ENCODE peak calls at places on chromosome 5, in seven cellular contexts. One of them, this sample, is unnamed.

GRCh38 chr5:154712518-154713437 is 42.4 kb upstream of the LARP1 start:
- DNase-seq in body of pancreas: peak
- DNase-seq in adrenal gland: no peak
- DNase-seq in HepG2: no peak
- DNase-seq in stomach: peak
- DNase-seq in HCT116: peak
- DNase-seq in erythroblast: no peak
- DNase-seq in this sample: no peak

GRCh38 chr5:102722930-102723329 is 32.2 kb upstream of the PAM start:
- DNase-seq in adrenal gland: no peak
- DNase-seq in HepG2: no peak
- DNase-seq in body of pancreas: no peak
- DNase-seq in stomach: no peak
- DNase-seq in HCT116: no peak
- DNase-seq in erythroblast: no peak
- DNase-seq in this sample: no peak

GRCh38 chr5:116944171-116944570 is 369.5 kb upstream of the SEMA6A start:
- DNase-seq in HepG2: peak
- DNase-seq in adrenal gland: no peak
- DNase-seq in HCT116: no peak
- DNase-seq in body of pancreas: no peak
- DNase-seq in erythroblast: no peak
- DNase-seq in stomach: no peak
- DNase-seq in this sample: no peak

GRCh38 chr5:137735531-137736284 is at the start of gene KLHL3:
- DNase-seq in HepG2: peak
- DNase-seq in HCT116: no peak
- DNase-seq in adrenal gland: peak
- DNase-seq in stomach: peak
- DNase-seq in body of pancreas: peak
- DNase-seq in erythroblast: no peak
- DNase-seq in this sample: peak

GRCh38 chr5:756865-757345 is 27.6 kb downstream of the ZDHHC11B start:
- DNase-seq in stomach: peak
- DNase-seq in erythroblast: no peak
- DNase-seq in HCT116: no peak
- DNase-seq in body of pancreas: no peak
- DNase-seq in HepG2: peak
- DNase-seq in adrenal gland: no peak
- DNase-seq in this sample: peak

GRCh38 chr5:179044765-179045164 is 15.4 kb upstream of the ZNF354C start:
- DNase-seq in adrenal gland: no peak
- DNase-seq in erythroblast: no peak
- DNase-seq in stomach: no peak
- DNase-seq in body of pancreas: no peak
- DNase-seq in HepG2: no peak
- DNase-seq in HCT116: no peak
- DNase-seq in this sample: no peak

GRCh38 chr5:62691946-62692345 is 113.3 kb downstream of the LRRC70 start:
- DNase-seq in body of pancreas: no peak
- DNase-seq in adrenal gland: no peak
- DNase-seq in stomach: no peak
- DNase-seq in erythroblast: no peak
- DNase-seq in HCT116: no peak
- DNase-seq in HepG2: no peak
- DNase-seq in this sample: no peak

GRCh38 chr5:146461319-146461718 is 14.2 kb downstream of the TCERG1 start:
- DNase-seq in adrenal gland: no peak
- DNase-seq in HCT116: no peak
- DNase-seq in HepG2: no peak
- DNase-seq in stomach: no peak
- DNase-seq in body of pancreas: no peak
- DNase-seq in erythroblast: no peak
- DNase-seq in this sample: no peak

GRCh38 chr5:176676361-176676824 is 29.1 kb downstream of the TSPAN17 start:
- DNase-seq in HCT116: peak
- DNase-seq in body of pancreas: peak
- DNase-seq in adrenal gland: no peak
- DNase-seq in stomach: no peak
- DNase-seq in erythroblast: no peak
- DNase-seq in HepG2: peak
- DNase-seq in this sample: peak

GRCh38 chr5:100641833-100642232 is 106.7 kb downstream of the FAM174A start:
- DNase-seq in erythroblast: no peak
- DNase-seq in adrenal gland: no peak
- DNase-seq in HCT116: no peak
- DNase-seq in body of pancreas: no peak
- DNase-seq in HepG2: no peak
- DNase-seq in stomach: no peak
- DNase-seq in this sample: no peak

GRCh38 chr5:42912184-42912766 is 100.6 kb upstream of the SELENOP start:
- DNase-seq in HepG2: peak
- DNase-seq in body of pancreas: no peak
- DNase-seq in adrenal gland: peak
- DNase-seq in stomach: no peak
- DNase-seq in HCT116: peak
- DNase-seq in erythroblast: peak
- DNase-seq in this sample: peak

GRCh38 chr5:136042665-136043121 is 13.9 kb downstream of the TGFBI start:
- DNase-seq in body of pancreas: no peak
- DNase-seq in erythroblast: no peak
- DNase-seq in HepG2: peak
- DNase-seq in stomach: no peak
- DNase-seq in HCT116: no peak
- DNase-seq in adrenal gland: no peak
- DNase-seq in this sample: no peak

GRCh38 chr5:2914022-2914661 is 162.7 kb upstream of the IRX2 start:
- DNase-seq in erythroblast: no peak
- DNase-seq in HepG2: no peak
- DNase-seq in adrenal gland: no peak
- DNase-seq in stomach: no peak
- DNase-seq in HCT116: no peak
- DNase-seq in body of pancreas: no peak
- DNase-seq in this sample: no peak

GRCh38 chr5:176416965-176417364 is 626 bp upstream of the CLTB start:
- DNase-seq in HCT116: no peak
- DNase-seq in HepG2: no peak
- DNase-seq in stomach: no peak
- DNase-seq in body of pancreas: no peak
- DNase-seq in adrenal gland: no peak
- DNase-seq in erythroblast: no peak
- DNase-seq in this sample: no peak

GRCh38 chr5:109921735-109922395 is 232.1 kb downstream of the MAN2A1 start:
- DNase-seq in erythroblast: no peak
- DNase-seq in stomach: peak
- DNase-seq in adrenal gland: no peak
- DNase-seq in body of pancreas: no peak
- DNase-seq in HepG2: no peak
- DNase-seq in HCT116: no peak
- DNase-seq in this sample: no peak

GRCh38 chr5:116671211-116671736 is 96.7 kb upstream of the SEMA6A start:
- DNase-seq in adrenal gland: no peak
- DNase-seq in HCT116: no peak
- DNase-seq in stomach: no peak
- DNase-seq in HepG2: peak
- DNase-seq in erythroblast: no peak
- DNase-seq in body of pancreas: no peak
- DNase-seq in this sample: no peak

GRCh38 chr5:69502375-69503143 is 10.0 kb downstream of the OCLN start:
- DNase-seq in adrenal gland: no peak
- DNase-seq in HepG2: peak
- DNase-seq in stomach: no peak
- DNase-seq in HCT116: no peak
- DNase-seq in erythroblast: no peak
- DNase-seq in body of pancreas: no peak
- DNase-seq in this sample: no peak

GRCh38 chr5:28499764-28500290 is 1461.4 kb upstream of the CDH9 start:
- DNase-seq in erythroblast: no peak
- DNase-seq in HCT116: no peak
- DNase-seq in adrenal gland: no peak
- DNase-seq in body of pancreas: no peak
- DNase-seq in HepG2: no peak
- DNase-seq in stomach: no peak
- DNase-seq in this sample: no peak

GRCh38 chr5:145568581-145568980 is 266.6 kb downstream of the PRELID2 start:
- DNase-seq in erythroblast: no peak
- DNase-seq in body of pancreas: no peak
- DNase-seq in HCT116: no peak
- DNase-seq in HepG2: no peak
- DNase-seq in stomach: no peak
- DNase-seq in adrenal gland: no peak
- DNase-seq in this sample: no peak

DNA sequence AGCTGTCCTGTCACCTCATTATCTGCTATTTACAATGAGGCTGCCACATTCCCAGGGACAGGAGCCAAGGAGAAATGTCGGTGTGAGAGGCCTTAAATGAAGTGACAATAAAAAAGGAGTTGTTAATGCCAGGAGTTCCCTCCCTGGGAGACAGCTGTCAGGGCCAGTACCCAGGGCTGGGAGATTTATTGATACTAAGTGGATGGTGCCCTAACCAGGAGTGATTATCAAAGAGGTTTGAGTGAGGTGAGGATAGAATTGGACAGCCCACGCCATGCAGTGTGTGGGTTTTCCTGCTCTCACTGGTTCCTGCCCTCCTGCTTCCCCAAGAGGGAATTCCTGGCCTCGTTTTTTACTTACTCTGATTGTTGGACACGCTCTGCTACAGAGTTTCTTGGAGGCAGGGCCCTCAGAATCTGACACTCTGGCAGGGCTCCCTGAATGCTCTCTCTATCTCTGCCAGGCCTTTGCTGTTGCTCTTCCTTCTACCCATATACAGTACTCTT is 150.8 kb downstream of the GRIA1 start:
- DNase-seq in HCT116: no peak
- DNase-seq in stomach: no peak
- DNase-seq in adrenal gland: no peak
- DNase-seq in erythroblast: no peak
- DNase-seq in body of pancreas: no peak
- DNase-seq in HepG2: no peak
- DNase-seq in this sample: no peak
- TF ChIP-seq POLR2A in HCT116: no peak
- TF ChIP-seq POLR2A in stomach: no peak
- TF ChIP-seq POLR2A in adrenal gland: no peak
- TF ChIP-seq POLR2A in erythroblast: no peak
- TF ChIP-seq POLR2A in body of pancreas: no peak
- TF ChIP-seq POLR2A in HepG2: no peak
- TF ChIP-seq POLR2A in this sample: no peak

GRCh38 chr5:4630031-4630430 is 510.1 kb upstream of the ADAMTS16 start:
- DNase-seq in adrenal gland: no peak
- DNase-seq in stomach: no peak
- DNase-seq in body of pancreas: peak
- DNase-seq in HCT116: no peak
- DNase-seq in HepG2: peak
- DNase-seq in erythroblast: no peak
- DNase-seq in this sample: no peak

GRCh38 chr5:4628645-4629385 is 511.3 kb upstream of the ADAMTS16 start:
- DNase-seq in body of pancreas: no peak
- DNase-seq in HCT116: no peak
- DNase-seq in HepG2: no peak
- DNase-seq in stomach: no peak
- DNase-seq in erythroblast: no peak
- DNase-seq in adrenal gland: no peak
- DNase-seq in this sample: no peak

GRCh38 chr5:4625206-4625896 is 514.8 kb upstream of the ADAMTS16 start:
- DNase-seq in erythroblast: no peak
- DNase-seq in HepG2: no peak
- DNase-seq in stomach: no peak
- DNase-seq in HCT116: no peak
- DNase-seq in adrenal gland: no peak
- DNase-seq in body of pancreas: no peak
- DNase-seq in this sample: no peak

DNA sequence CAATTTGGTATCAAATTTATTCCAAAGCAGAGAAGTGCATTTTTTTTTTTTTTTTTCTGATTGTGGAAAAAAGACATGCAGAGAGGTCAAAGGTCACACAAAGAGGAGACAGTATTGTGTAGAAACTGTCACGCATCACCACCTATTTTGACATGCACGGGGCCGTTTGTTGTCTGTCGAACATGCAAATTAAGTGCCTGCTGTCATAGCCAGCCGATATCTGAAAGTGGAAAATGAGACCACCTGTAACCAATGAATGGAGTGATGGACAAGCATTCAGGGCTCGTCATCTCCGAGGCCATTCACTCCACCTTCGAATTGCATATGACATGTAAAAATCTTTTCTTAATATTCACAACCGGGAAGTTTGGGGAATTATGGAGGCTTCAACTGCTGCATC is 512.2 kb upstream of the ADAMTS16 start:
- DNase-seq in stomach: no peak
- DNase-seq in adrenal gland: no peak
- DNase-seq in body of pancreas: no peak
- DNase-seq in erythroblast: no peak
- DNase-seq in HCT116: no peak
- DNase-seq in HepG2: no peak
- DNase-seq in this sample: no peak
- TF ChIP-seq POLR2A in stomach: no peak
- TF ChIP-seq POLR2A in adrenal gland: no peak
- TF ChIP-seq POLR2A in body of pancreas: no peak
- TF ChIP-seq POLR2A in erythroblast: no peak
- TF ChIP-seq POLR2A in HCT116: no peak
- TF ChIP-seq POLR2A in HepG2: no peak
- TF ChIP-seq POLR2A in this sample: no peak

GRCh38 chr5:170439246-170439943 is 50.2 kb upstream of the KCNMB1 start:
- DNase-seq in stomach: no peak
- DNase-seq in HCT116: no peak
- DNase-seq in HepG2: no peak
- DNase-seq in adrenal gland: no peak
- DNase-seq in erythroblast: no peak
- DNase-seq in body of pancreas: no peak
- DNase-seq in this sample: no peak

GRCh38 chr5:170441385-170441784 is 52.2 kb upstream of the KCNMB1 start:
- DNase-seq in adrenal gland: no peak
- DNase-seq in stomach: no peak
- DNase-seq in HepG2: no peak
- DNase-seq in body of pancreas: no peak
- DNase-seq in erythroblast: no peak
- DNase-seq in HCT116: no peak
- DNase-seq in this sample: no peak

GRCh38 chr5:170442381-170442780 is 53.2 kb upstream of the KCNMB1 start:
- DNase-seq in HepG2: no peak
- DNase-seq in adrenal gland: no peak
- DNase-seq in stomach: no peak
- DNase-seq in erythroblast: no peak
- DNase-seq in body of pancreas: no peak
- DNase-seq in HCT116: no peak
- DNase-seq in this sample: no peak

GRCh38 chr5:170439944-170440269 is 50.7 kb upstream of the KCNMB1 start:
- DNase-seq in erythroblast: no peak
- DNase-seq in adrenal gland: no peak
- DNase-seq in HepG2: no peak
- DNase-seq in stomach: no peak
- DNase-seq in body of pancreas: no peak
- DNase-seq in HCT116: no peak
- DNase-seq in this sample: no peak

GRCh38 chr5:170440771-170441370 is 51.7 kb upstream of the KCNMB1 start:
- DNase-seq in body of pancreas: no peak
- DNase-seq in HCT116: no peak
- DNase-seq in HepG2: no peak
- DNase-seq in erythroblast: no peak
- DNase-seq in stomach: no peak
- DNase-seq in adrenal gland: no peak
- DNase-seq in this sample: no peak
- TF ChIP-seq POLR2A in body of pancreas: no peak
- TF ChIP-seq POLR2A in HCT116: no peak
- TF ChIP-seq POLR2A in HepG2: no peak
- TF ChIP-seq POLR2A in erythroblast: no peak
- TF ChIP-seq POLR2A in stomach: no peak
- TF ChIP-seq POLR2A in adrenal gland: no peak
- TF ChIP-seq POLR2A in this sample: no peak

GRCh38 chr5:82862247-82862646 is 214.9 kb downstream of the TMEM167A start:
- DNase-seq in stomach: no peak
- DNase-seq in erythroblast: no peak
- DNase-seq in adrenal gland: no peak
- DNase-seq in body of pancreas: no peak
- DNase-seq in HCT116: no peak
- DNase-seq in HepG2: no peak
- DNase-seq in this sample: no peak
- TF ChIP-seq POLR2A in stomach: no peak
- TF ChIP-seq POLR2A in erythroblast: no peak
- TF ChIP-seq POLR2A in adrenal gland: no peak
- TF ChIP-seq POLR2A in body of pancreas: no peak
- TF ChIP-seq POLR2A in HCT116: no peak
- TF ChIP-seq POLR2A in HepG2: no peak
- TF ChIP-seq POLR2A in this sample: no peak